ENCODE peak calls at places on chromosomes 13 and 19, in seven cellular contexts. R is NCI-H1105 treated with DMSO at 0.1 percent for 48 hours, Z is thoracic aorta, W is non-pigmented ciliary epithelial cell, C is sigmoid colon, S is NCI-H1436, N is germinal center. U is an unnamed sample.

GRCh38 chr19:51694318-51695085 is 1.4 kb downstream of the SPACA6 start:
- DNase-seq in W (no peak), Z (no peak), N (no peak), R (no peak), C (no peak), S (no peak), U (no peak)

GRCh38 chr13:39411501-39411900 is 191.5 kb downstream of the LHFPL6 start:
- DNase-seq in N (no peak), S (no peak), R (no peak), Z (no peak), C (no peak), W (no peak), U (no peak)

GRCh38 chr13:79776538-79776937 is 295.6 kb downstream of the NDFIP2 start:
- DNase-seq in C (no peak), Z (no peak), N (no peak), W (no peak), R (no peak), S (no peak), U (no peak)

GRCh38 chr19:55927991-55928390 is 4.1 kb downstream of the NLRP13 start:
- DNase-seq in R (no peak), N (no peak), S (no peak), C (no peak), Z (no peak), W (no peak), U (no peak)

GRCh38 chr13:19062801-19063200 is 118.8 kb downstream of the TUBA3C start:
- DNase-seq in C (no peak), R (no peak), N (no peak), S (no peak), Z (no peak), W (no peak), U (no peak)

GRCh38 chr13:22486490-22486889 is 694.3 kb upstream of the SGCG start:
- DNase-seq in Z (no peak), W (no peak), N (no peak), S (no peak), R (no peak), C (no peak), U (no peak)

GRCh38 chr19:3721131-3721899 is 13.1 kb downstream of the TJP3 start:
- DNase-seq in Z (no peak), S (peak), N (peak), C (peak), W (peak), R (peak), U (peak)

GRCh38 chr19:36120092-36120983 is 5.1 kb downstream of the TBCB start:
- DNase-seq in W (no peak), Z (no peak), R (no peak), N (no peak), C (no peak), S (no peak), U (no peak)

GRCh38 chr19:39936020-39936419 is 1.6 kb upstream of the FCGBP start:
- DNase-seq in S (no peak), R (no peak), C (no peak), W (no peak), N (no peak), Z (no peak), U (no peak)

GRCh38 chr13:85549819-85550218 is 249.4 kb downstream of the SLITRK6 start:
- DNase-seq in W (no peak), N (no peak), R (no peak), Z (no peak), C (no peak), S (peak), U (no peak)

GRCh38 chr19:35327642-35328041 is 1.3 kb upstream of the CD22 start:
- DNase-seq in R (no peak), N (no peak), S (no peak), W (no peak), C (no peak), Z (no peak), U (peak)

GRCh38 chr19:6971366-6971765 is 49.9 kb downstream of the MBD3L2B start:
- DNase-seq in N (no peak), Z (no peak), S (no peak), R (no peak), C (no peak), W (no peak), U (no peak)

U was measured in GM23338.